ENCODE peak calls at places on chromosomes 3 and 15, in seven cellular contexts. One of them, this sample, is unnamed. For H3K4me1, the result is how much of the 10 kb centered on the place peaks cover.

GRCh38 chr3:124800511-124801374 is 70.5 kb downstream of the UMPS start:
- DNase-seq in PC-3: no peak
- DNase-seq in aorta: peak
- DNase-seq in kidney: no peak
- DNase-seq in tibial artery: no peak
- DNase-seq in H1: no peak
- DNase-seq in right lobe of liver: peak
- DNase-seq in this sample: peak

GRCh38 chr3:100928638-100929428 is 64.4 kb downstream of the ABI3BP start:
- DNase-seq in kidney: no peak
- DNase-seq in right lobe of liver: no peak
- DNase-seq in aorta: no peak
- DNase-seq in tibial artery: no peak
- DNase-seq in PC-3: peak
- DNase-seq in H1: no peak
- DNase-seq in this sample: no peak

GRCh38 chr15:98896002-98896721 is 111.4 kb downstream of the PGPEP1L start:
- DNase-seq in kidney: no peak
- DNase-seq in PC-3: peak
- DNase-seq in right lobe of liver: no peak
- DNase-seq in aorta: no peak
- DNase-seq in tibial artery: no peak
- DNase-seq in H1: no peak
- DNase-seq in this sample: no peak

GRCh38 chr15:52255935-52256334 is 39.7 kb downstream of the MYO5C start:
- DNase-seq in PC-3: no peak
- DNase-seq in tibial artery: no peak
- DNase-seq in right lobe of liver: no peak
- DNase-seq in H1: no peak
- DNase-seq in aorta: no peak
- DNase-seq in kidney: no peak
- DNase-seq in this sample: no peak

GRCh38 chr15:88657326-88658069 is 18.7 kb downstream of the ISG20 start:
- DNase-seq in H1: no peak
- DNase-seq in kidney: no peak
- DNase-seq in right lobe of liver: peak
- DNase-seq in aorta: peak
- DNase-seq in PC-3: peak
- DNase-seq in tibial artery: no peak
- DNase-seq in this sample: no peak

GRCh38 chr15:68815598-68815997 is 5.1 kb downstream of the ANP32A start:
- DNase-seq in PC-3: peak
- DNase-seq in right lobe of liver: no peak
- DNase-seq in tibial artery: no peak
- DNase-seq in H1: no peak
- DNase-seq in aorta: no peak
- DNase-seq in kidney: no peak
- DNase-seq in this sample: no peak

GRCh38 chr3:175163686-175164085 is 304.6 kb downstream of the NAALADL2 start:
- DNase-seq in aorta: no peak
- DNase-seq in H1: no peak
- DNase-seq in right lobe of liver: no peak
- DNase-seq in PC-3: peak
- DNase-seq in tibial artery: no peak
- DNase-seq in kidney: no peak
- DNase-seq in this sample: no peak

GRCh38 chr15:98518823-98519561 is 129.3 kb upstream of the IGF1R start:
- DNase-seq in kidney: no peak
- DNase-seq in aorta: peak
- DNase-seq in right lobe of liver: no peak
- DNase-seq in PC-3: peak
- DNase-seq in H1: peak
- DNase-seq in tibial artery: no peak
- DNase-seq in this sample: peak

GRCh38 chr3:61172684-61173083 is 78.6 kb downstream of the FHIT start:
- DNase-seq in right lobe of liver: peak
- DNase-seq in aorta: no peak
- DNase-seq in PC-3: peak
- DNase-seq in H1: peak
- DNase-seq in kidney: no peak
- DNase-seq in tibial artery: no peak
- DNase-seq in this sample: no peak

GRCh38 chr3:170222647-170223541 is 670 bp downstream of the PRKCI start:
- DNase-seq in PC-3: peak
- DNase-seq in kidney: peak
- DNase-seq in aorta: peak
- DNase-seq in tibial artery: peak
- DNase-seq in right lobe of liver: peak
- DNase-seq in H1: no peak
- DNase-seq in this sample: no peak

GRCh38 chr3:184491867-184492615 is 69.5 kb upstream of the EPHB3 start:
- DNase-seq in H1: no peak
- DNase-seq in tibial artery: peak
- DNase-seq in right lobe of liver: no peak
- DNase-seq in kidney: peak
- DNase-seq in PC-3: no peak
- DNase-seq in aorta: no peak
- DNase-seq in this sample: peak

GRCh38 chr3:140898340-140899180 is 43.1 kb upstream of the SLC25A36 start:
- DNase-seq in H1: no peak
- DNase-seq in PC-3: peak
- DNase-seq in right lobe of liver: no peak
- DNase-seq in kidney: no peak
- DNase-seq in aorta: no peak
- DNase-seq in tibial artery: no peak
- DNase-seq in this sample: no peak

GRCh38 chr15:88877906-88878305 is 17.4 kb downstream of the HAPLN3 start:
- DNase-seq in kidney: no peak
- DNase-seq in tibial artery: no peak
- DNase-seq in aorta: no peak
- DNase-seq in right lobe of liver: no peak
- DNase-seq in H1: no peak
- DNase-seq in PC-3: no peak
- DNase-seq in this sample: no peak

GRCh38 chr3:34206996-34207395 is 408.6 kb downstream of the PDCD6IP start:
- DNase-seq in PC-3: no peak
- DNase-seq in tibial artery: no peak
- DNase-seq in kidney: no peak
- DNase-seq in H1: no peak
- DNase-seq in aorta: no peak
- DNase-seq in right lobe of liver: no peak
- DNase-seq in this sample: no peak

GRCh38 chr3:85790445-85791030 is 831.7 kb downstream of the CADM2 start:
- DNase-seq in aorta: peak
- DNase-seq in H1: no peak
- DNase-seq in right lobe of liver: no peak
- DNase-seq in kidney: peak
- DNase-seq in PC-3: no peak
- DNase-seq in tibial artery: no peak
- DNase-seq in this sample: peak

GRCh38 chr3:193702967-193703366 is 110.0 kb downstream of the OPA1 start:
- DNase-seq in tibial artery: no peak
- DNase-seq in kidney: no peak
- DNase-seq in H1: no peak
- DNase-seq in aorta: no peak
- DNase-seq in PC-3: no peak
- DNase-seq in right lobe of liver: no peak
- DNase-seq in this sample: no peak

GRCh38 chr15:38297623-38298388 is 45.2 kb downstream of the SPRED1 start:
- DNase-seq in PC-3: peak
- DNase-seq in kidney: no peak
- DNase-seq in tibial artery: no peak
- DNase-seq in H1: no peak
- DNase-seq in aorta: no peak
- DNase-seq in right lobe of liver: no peak
- DNase-seq in this sample: no peak

GRCh38 chr15:52247032-52247431 is 48.6 kb downstream of the MYO5C start:
- DNase-seq in tibial artery: no peak
- DNase-seq in H1: no peak
- DNase-seq in aorta: no peak
- DNase-seq in PC-3: no peak
- DNase-seq in kidney: no peak
- DNase-seq in right lobe of liver: no peak
- DNase-seq in this sample: no peak

GRCh38 chr3:47715928-47716327 is 65.8 kb downstream of the SMARCC1 start:
- DNase-seq in aorta: peak
- DNase-seq in kidney: no peak
- DNase-seq in PC-3: peak
- DNase-seq in right lobe of liver: no peak
- DNase-seq in tibial artery: no peak
- DNase-seq in H1: no peak
- DNase-seq in this sample: no peak

GRCh38 chr3:129314757-129315385 is 36.2 kb downstream of the HMCES start:
- DNase-seq in H1: peak
- DNase-seq in aorta: peak
- DNase-seq in tibial artery: peak
- DNase-seq in right lobe of liver: peak
- DNase-seq in PC-3: peak
- DNase-seq in kidney: peak
- DNase-seq in this sample: peak

GRCh38 chr3:20185733-20186599 is at the start of gene SGO1:
- DNase-seq in H1: peak
- DNase-seq in kidney: peak
- DNase-seq in right lobe of liver: peak
- DNase-seq in aorta: peak
- DNase-seq in tibial artery: peak
- DNase-seq in PC-3: peak
- DNase-seq in this sample: peak

GRCh38 chr15:39127925-39128617 is 452.8 kb upstream of the THBS1 start:
- DNase-seq in right lobe of liver: no peak
- DNase-seq in PC-3: peak
- DNase-seq in H1: no peak
- DNase-seq in tibial artery: no peak
- DNase-seq in aorta: no peak
- DNase-seq in kidney: no peak
- DNase-seq in this sample: no peak

GRCh38 chr15:33960160-33960559 is 8.1 kb upstream of the CHRM5 start:
- DNase-seq in right lobe of liver: no peak
- DNase-seq in aorta: no peak
- DNase-seq in kidney: no peak
- DNase-seq in tibial artery: no peak
- DNase-seq in PC-3: no peak
- DNase-seq in H1: no peak
- DNase-seq in this sample: no peak

GRCh38 chr3:42935472-42935871 is 29.5 kb downstream of the ZNF662 start:
- DNase-seq in right lobe of liver: no peak
- DNase-seq in PC-3: no peak
- DNase-seq in tibial artery: no peak
- DNase-seq in H1: no peak
- DNase-seq in aorta: no peak
- DNase-seq in kidney: no peak
- DNase-seq in this sample: no peak

GRCh38 chr3:42936157-42936981 is 30.4 kb downstream of the ZNF662 start:
- DNase-seq in aorta: peak
- DNase-seq in kidney: peak
- DNase-seq in H1: no peak
- DNase-seq in right lobe of liver: no peak
- DNase-seq in PC-3: no peak
- DNase-seq in tibial artery: no peak
- DNase-seq in this sample: peak

GRCh38 chr3:42934111-42934510 is 28.2 kb downstream of the ZNF662 start:
- DNase-seq in right lobe of liver: no peak
- DNase-seq in kidney: no peak
- DNase-seq in tibial artery: no peak
- DNase-seq in H1: no peak
- DNase-seq in aorta: no peak
- DNase-seq in PC-3: no peak
- DNase-seq in this sample: no peak

GRCh38 chr3:42934910-42935309 is 29.0 kb downstream of the ZNF662 start:
- DNase-seq in aorta: no peak
- DNase-seq in tibial artery: no peak
- DNase-seq in right lobe of liver: no peak
- DNase-seq in H1: no peak
- DNase-seq in kidney: no peak
- DNase-seq in PC-3: no peak
- DNase-seq in this sample: no peak

GRCh38 chr3:42937334-42937733 is 31.4 kb downstream of the ZNF662 start:
- DNase-seq in aorta: no peak
- DNase-seq in tibial artery: no peak
- DNase-seq in PC-3: peak
- DNase-seq in kidney: no peak
- DNase-seq in right lobe of liver: no peak
- DNase-seq in H1: no peak
- DNase-seq in this sample: no peak
- H3K4me3 ChIP-seq in aorta: no peak
- H3K4me3 ChIP-seq in tibial artery: no peak
- H3K4me3 ChIP-seq in PC-3: no peak
- H3K4me3 ChIP-seq in kidney: no peak
- H3K4me3 ChIP-seq in right lobe of liver: no peak
- H3K4me3 ChIP-seq in H1: no peak
- H3K4me3 ChIP-seq in this sample: no peak

DNA sequence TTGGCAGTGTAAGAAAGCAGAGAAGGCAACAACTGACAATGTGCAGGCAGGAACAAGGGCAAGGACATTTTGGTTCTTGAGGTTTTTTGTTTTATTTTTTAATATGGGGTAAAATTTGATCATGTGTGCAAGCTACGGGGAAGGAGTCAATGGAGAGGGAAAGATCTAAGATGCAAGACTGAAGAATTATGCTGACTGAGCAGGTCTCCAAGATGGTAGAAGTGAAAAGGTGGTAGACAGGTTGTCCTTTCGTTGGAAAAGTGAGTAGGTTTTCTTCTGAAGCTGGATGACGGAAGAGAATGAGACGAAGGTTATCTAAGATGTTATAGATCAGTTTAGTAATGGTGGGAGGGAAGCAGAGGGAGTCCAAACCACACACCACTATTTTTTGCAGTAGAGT is 4.2 kb downstream of the CD47 start:
- DNase-seq in PC-3: no peak
- DNase-seq in H1: no peak
- DNase-seq in aorta: no peak
- DNase-seq in tibial artery: no peak
- DNase-seq in right lobe of liver: no peak
- DNase-seq in kidney: no peak
- DNase-seq in this sample: no peak
- H3K4me1 ChIP-seq in PC-3: under half
- H3K4me1 ChIP-seq in H1: under half
- H3K4me1 ChIP-seq in aorta: under half
- H3K4me1 ChIP-seq in tibial artery: under half
- H3K4me1 ChIP-seq in right lobe of liver: under half
- H3K4me1 ChIP-seq in kidney: under half
- H3K4me1 ChIP-seq in this sample: under half

GRCh38 chr15:57406040-57406772 is 29.9 kb downstream of the CGNL1 start:
- DNase-seq in H1: no peak
- DNase-seq in tibial artery: no peak
- DNase-seq in right lobe of liver: no peak
- DNase-seq in PC-3: no peak
- DNase-seq in kidney: no peak
- DNase-seq in aorta: no peak
- DNase-seq in this sample: no peak
- H3K27ac ChIP-seq in H1: no peak
- H3K27ac ChIP-seq in tibial artery: no peak
- H3K27ac ChIP-seq in right lobe of liver: peak
- H3K27ac ChIP-seq in PC-3: no peak
- H3K27ac ChIP-seq in kidney: no peak
- H3K27ac ChIP-seq in aorta: no peak
- H3K27ac ChIP-seq in this sample: no peak

DNA sequence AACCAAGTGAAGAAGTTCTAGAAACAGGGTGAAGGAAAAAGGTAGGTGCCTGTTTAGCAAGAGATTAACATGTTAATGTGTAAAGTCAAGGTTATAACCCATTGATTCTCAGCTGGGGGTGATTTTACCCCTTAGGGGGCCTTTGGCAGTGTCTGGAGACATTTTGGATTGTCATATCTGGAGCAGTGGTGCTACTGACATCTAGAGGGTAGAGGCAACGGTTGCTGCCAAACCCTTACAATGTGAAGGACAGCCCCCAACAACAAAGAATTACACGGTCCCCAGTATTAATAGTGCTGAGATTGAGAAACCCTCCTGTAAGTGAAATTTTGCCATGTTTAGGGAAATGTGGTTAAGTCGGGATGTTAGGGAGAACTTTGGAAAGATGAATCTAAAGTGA is 74.7 kb downstream of the CRYBG3 start:
- DNase-seq in aorta: no peak
- DNase-seq in kidney: no peak
- DNase-seq in H1: no peak
- DNase-seq in right lobe of liver: no peak
- DNase-seq in tibial artery: no peak
- DNase-seq in PC-3: no peak
- DNase-seq in this sample: no peak
- H3K4me3 ChIP-seq in aorta: no peak
- H3K4me3 ChIP-seq in kidney: no peak
- H3K4me3 ChIP-seq in H1: no peak
- H3K4me3 ChIP-seq in right lobe of liver: no peak
- H3K4me3 ChIP-seq in tibial artery: no peak
- H3K4me3 ChIP-seq in PC-3: no peak
- H3K4me3 ChIP-seq in this sample: no peak